ENCODE peak calls at places on chromosomes 5 and 9, in five cellular contexts. J, U, Y, B and C are unnamed samples.

GRCh38 chr9:89597711-89598707 is 6.8 kb upstream of the GADD45G start:
- DNase-seq in J (peak), U (no peak), Y (peak), B (peak), C (no peak)

GRCh38 chr9:118954822-118955221 is 414.4 kb downstream of the BRINP1 start:
- DNase-seq in J (no peak), U (no peak), Y (no peak), B (no peak), C (no peak)

GRCh38 chr5:40618926-40619325 is 60.8 kb upstream of the PTGER4 start:
- DNase-seq in J (no peak), U (no peak), Y (no peak), B (peak), C (no peak)

GRCh38 chr9:136958473-136958872 is 6.4 kb downstream of the LCN12 start:
- DNase-seq in J (no peak), U (no peak), Y (no peak), B (no peak), C (no peak)

GRCh38 chr9:110332766-110333165 is 4.9 kb downstream of the TXNDC8 start:
- DNase-seq in J (no peak), U (no peak), Y (no peak), B (no peak), C (no peak)

GRCh38 chr9:134344068-134344820 is 18.0 kb downstream of the RXRA start:
- DNase-seq in J (no peak), U (peak), Y (no peak), B (peak), C (no peak)

GRCh38 chr5:54520438-54520846 is 2.9 kb downstream of the SNX18 start:
- DNase-seq in J (peak), U (no peak), Y (no peak), B (peak), C (peak)

GRCh38 chr9:20319641-20320337 is 302.5 kb downstream of the MLLT3 start:
- DNase-seq in J (no peak), U (no peak), Y (no peak), B (peak), C (no peak)

GRCh38 chr5:158614951-158615350 is 484.8 kb downstream of the EBF1 start:
- DNase-seq in J (no peak), U (no peak), Y (no peak), B (no peak), C (no peak)

GRCh38 chr5:61617039-61617438 is 285.0 kb downstream of the ZSWIM6 start:
- DNase-seq in J (no peak), U (no peak), Y (no peak), B (no peak), C (peak)

GRCh38 chr9:131539223-131539923 is 6.0 kb upstream of the PRRT1B start:
- DNase-seq in J (no peak), U (no peak), Y (no peak), B (no peak), C (no peak)

GRCh38 chr9:109264865-109265532 is 55.9 kb downstream of the EPB41L4B start:
- DNase-seq in J (peak), U (peak), Y (no peak), B (peak), C (peak)

GRCh38 chr9:17021379-17021970 is 113.4 kb upstream of the CNTLN start:
- DNase-seq in J (no peak), U (no peak), Y (no peak), B (peak), C (no peak)

GRCh38 chr5:75736273-75736672 is 19.0 kb upstream of the POC5 start:
- DNase-seq in J (no peak), U (no peak), Y (no peak), B (no peak), C (no peak)

GRCh38 chr5:21152611-21153010 is 1164.6 kb upstream of the CDH18 start:
- DNase-seq in J (no peak), U (no peak), Y (no peak), B (peak), C (no peak)

GRCh38 chr5:9361835-9362234 is 184.0 kb downstream of the SEMA5A start:
- DNase-seq in J (peak), U (peak), Y (no peak), B (peak), C (no peak)

GRCh38 chr5:93035194-93035593 is 545.8 kb downstream of the NR2F1-AS1 start:
- DNase-seq in J (no peak), U (no peak), Y (no peak), B (peak), C (no peak)

GRCh38 chr5:114988096-114988495 is 181.6 kb downstream of the TRIM36 start:
- DNase-seq in J (no peak), U (no peak), Y (no peak), B (no peak), C (no peak)

GRCh38 chr9:21770877-21771560 is 31.4 kb upstream of the MTAP start:
- DNase-seq in J (no peak), U (no peak), Y (no peak), B (peak), C (no peak)

GRCh38 chr9:110069326-110070248 is 138.4 kb downstream of the C9orf152 start:
- DNase-seq in J (no peak), U (peak), Y (no peak), B (peak), C (peak)

GRCh38 chr5:72242796-72243475 is 77.1 kb downstream of the MRPS27 start:
- DNase-seq in J (no peak), U (no peak), Y (no peak), B (peak), C (no peak)

GRCh38 chr9:72041775-72042194 is 18.6 kb downstream of the C9orf57 start:
- DNase-seq in J (no peak), U (peak), Y (peak), B (peak), C (peak)

GRCh38 chr5:96626956-96627355 is 35.2 kb upstream of the CAST start:
- DNase-seq in J (no peak), U (no peak), Y (no peak), B (peak), C (no peak)

GRCh38 chr5:149379177-149379761 is at the start of gene IL17B:
- DNase-seq in J (no peak), U (no peak), Y (no peak), B (no peak), C (no peak)

GRCh38 chr9:68648971-68649370 is 56.1 kb upstream of the PIP5K1B start:
- DNase-seq in J (no peak), U (no peak), Y (no peak), B (no peak), C (no peak)

GRCh38 chr9:132768932-132769894 is 98.9 kb downstream of the GTF3C4 start:
- DNase-seq in J (peak), U (peak), Y (peak), B (peak), C (no peak)

GRCh38 chr5:43401827-43402226 is 10.4 kb downstream of the CCL28 start:
- DNase-seq in J (no peak), U (no peak), Y (no peak), B (no peak), C (no peak)

GRCh38 chr5:176359658-176360057 is 1.9 kb downstream of the KIAA1191 start:
- DNase-seq in J (no peak), U (no peak), Y (no peak), B (peak), C (no peak)

GRCh38 chr5:173524136-173524535 is 92.3 kb downstream of the BOD1 start:
- DNase-seq in J (no peak), U (no peak), Y (no peak), B (no peak), C (no peak)

GRCh38 chr5:173518856-173519255 is 97.6 kb downstream of the BOD1 start:
- DNase-seq in J (no peak), U (no peak), Y (no peak), B (no peak), C (no peak)

GRCh38 chr5:173527671-173528070 is 88.8 kb downstream of the BOD1 start:
- DNase-seq in J (no peak), U (no peak), Y (no peak), B (no peak), C (no peak)

GRCh38 chr5:173522518-173522917 is 93.9 kb downstream of the BOD1 start:
- DNase-seq in J (no peak), U (no peak), Y (no peak), B (no peak), C (no peak)

DNA sequence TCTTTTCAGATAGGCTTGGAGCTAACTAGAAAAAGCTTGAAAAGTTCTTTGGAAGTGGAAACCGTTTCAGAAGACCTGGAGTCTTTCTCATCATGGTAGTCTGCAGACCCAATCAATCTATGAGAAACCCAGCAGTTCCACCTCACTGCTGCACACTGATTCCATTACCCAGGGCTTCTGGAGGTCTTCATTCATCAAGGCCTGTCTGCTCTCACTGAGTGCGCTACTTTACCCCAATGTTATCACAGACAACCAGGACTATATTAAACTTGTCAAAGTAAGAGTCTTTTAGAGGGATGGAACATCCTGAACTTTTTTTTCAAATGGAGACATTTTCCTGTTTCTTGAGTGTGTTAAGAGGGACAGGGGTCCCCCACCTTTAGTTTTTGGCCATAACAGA is 93.1 kb downstream of the BOD1 start:
- DNase-seq in J (no peak), U (no peak), Y (no peak), B (no peak), C (no peak)
- H3K4me3 ChIP-seq in J (no peak), U (no peak), Y (no peak), B (no peak), C (no peak)

DNA sequence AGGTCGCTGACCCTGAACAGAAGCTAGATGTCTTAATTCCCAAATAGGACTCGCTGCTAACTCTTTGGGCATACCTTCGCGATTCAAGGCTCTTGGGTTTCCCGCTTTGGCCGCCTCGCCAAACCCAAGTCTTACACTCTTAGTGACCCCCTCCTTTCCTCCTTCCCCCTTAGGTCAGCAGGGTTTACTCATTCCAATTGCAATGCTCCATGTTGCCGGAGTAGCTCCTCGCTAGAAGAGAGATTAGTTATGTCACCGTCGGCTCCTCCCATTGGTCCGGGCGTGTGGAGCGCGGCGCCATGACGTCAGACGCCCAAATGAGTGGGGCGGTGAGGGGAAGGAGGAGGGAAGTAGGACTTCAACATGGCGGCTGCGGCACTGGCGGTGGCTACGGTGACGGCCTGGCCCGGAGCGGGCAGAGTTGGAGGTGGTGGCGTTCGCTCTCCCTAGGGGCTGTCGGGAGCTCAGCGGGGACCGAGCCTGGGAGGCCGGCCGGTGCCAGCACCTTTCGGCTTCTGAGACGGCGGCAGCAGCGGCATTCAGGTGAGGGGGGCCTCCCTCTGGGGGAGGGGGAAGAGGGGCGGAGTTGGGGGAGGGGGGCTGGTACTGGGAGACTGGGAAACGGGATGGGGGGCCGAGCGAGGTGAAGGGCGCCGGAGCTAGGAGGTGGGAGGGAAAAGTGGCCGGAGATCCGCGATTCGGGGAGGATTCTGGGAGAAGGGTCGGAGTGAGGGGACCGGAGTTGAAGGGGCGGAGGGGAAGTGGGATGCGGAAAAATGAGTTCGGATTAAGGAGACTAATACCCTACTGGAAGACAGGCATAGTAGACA is at the start of gene UBAP1:
- DNase-seq in J (peak), U (peak), Y (peak), B (peak), C (peak)
- TF ChIP-seq CTCF in J (no peak), U (peak), Y (no peak), B (no peak), C (no peak)

DNA sequence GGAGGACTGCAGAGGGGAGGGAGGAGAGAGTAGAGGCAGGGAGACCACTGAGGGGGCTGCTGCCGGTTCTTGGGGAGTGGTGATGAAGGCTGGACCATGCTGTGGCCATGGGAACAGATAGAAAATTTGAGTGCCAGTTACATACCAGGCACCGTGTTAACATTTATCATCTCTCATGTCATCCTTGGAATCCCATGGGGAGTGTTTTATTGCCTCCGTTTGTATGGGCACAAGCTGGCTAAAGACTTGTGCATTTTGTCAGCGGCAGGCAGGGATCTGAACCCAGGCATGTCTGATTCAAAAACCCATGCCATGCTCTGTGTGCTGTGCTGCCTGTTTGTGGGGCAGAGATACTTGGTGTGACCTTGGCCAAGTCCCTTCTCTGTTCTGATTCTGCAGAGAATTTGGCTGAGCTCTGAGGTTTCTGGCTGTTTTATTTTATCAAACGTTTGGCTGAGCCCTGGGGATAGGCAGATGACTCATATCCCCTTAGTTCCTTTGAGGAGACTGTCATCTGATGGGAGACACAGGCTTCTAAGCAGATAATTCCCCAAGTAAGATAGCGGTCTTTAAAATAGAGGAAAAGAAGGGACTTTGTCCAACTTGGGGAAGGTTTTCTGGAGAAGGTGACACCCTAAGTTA is 22.2 kb downstream of the COL27A1 start:
- DNase-seq in J (no peak), U (peak), Y (no peak), B (peak), C (peak)
- H3K4me3 ChIP-seq in J (no peak), U (no peak), Y (no peak), B (no peak), C (no peak)

GRCh38 chr9:92984976-92985375 is 37.7 kb downstream of the FGD3 start:
- DNase-seq in J (no peak), U (no peak), Y (no peak), B (no peak), C (no peak)
- TF ChIP-seq CTCF in J (no peak), U (no peak), Y (no peak), B (no peak), C (no peak)

DNA sequence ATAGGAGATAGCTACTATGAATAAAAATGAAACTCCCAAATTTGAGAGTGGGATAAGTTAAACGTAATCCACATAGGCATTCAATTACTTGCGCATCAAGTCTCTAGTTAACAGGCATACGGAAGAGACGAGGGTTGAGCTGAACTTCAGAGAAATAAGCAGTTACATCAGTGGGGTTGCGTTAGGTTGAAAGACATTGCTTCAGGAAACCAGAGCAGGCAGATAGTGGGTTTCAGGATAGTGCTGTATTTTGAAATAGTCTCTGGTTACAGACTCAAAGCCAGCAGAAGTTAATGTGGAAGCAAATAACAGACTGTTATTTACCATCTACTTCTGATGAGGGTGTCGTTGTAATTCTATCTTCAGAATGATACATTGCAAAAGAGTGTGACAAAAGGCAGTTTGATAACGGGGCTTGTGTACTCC is 533.4 kb downstream of the PDE4D start:
- DNase-seq in J (no peak), U (no peak), Y (no peak), B (no peak), C (no peak)
- H3K4me3 ChIP-seq in J (no peak), U (no peak), Y (no peak), B (no peak), C (no peak)

GRCh38 chr5:94830520-94830919 is 212.1 kb downstream of the SLF1 start:
- DNase-seq in J (no peak), U (no peak), Y (no peak), B (no peak), C (no peak)
- TF ChIP-seq CTCF in J (no peak), U (peak), Y (no peak), B (no peak), C (no peak)

GRCh38 chr5:83548556-83548955 is 77.0 kb downstream of the VCAN start:
- DNase-seq in J (no peak), U (no peak), Y (no peak), B (peak), C (no peak)
- H3K4me3 ChIP-seq in J (no peak), U (no peak), Y (no peak), B (no peak), C (no peak)